ENCODE peak calls at places on chromosomes 7 and 10, in eight cellular contexts. Q is CD8-positive, alpha-beta T cell; U is HCT116; X is tibial artery; W is brain microvascular endothelial cell; O is cardiac muscle cell; C is uterus; I is right lobe of liver. H is an unnamed sample.

GRCh38 chr7:16813232-16813616 is 8.4 kb upstream of the AGR2 start:
- DNase-seq in Q (no peak), C (no peak), I (no peak), X (no peak), W (no peak), O (no peak), U (no peak), H (no peak)

GRCh38 chr10:95567903-95568630 is 6.9 kb upstream of the SORBS1 start:
- DNase-seq in X (no peak), Q (no peak), C (no peak), W (no peak), U (no peak), O (no peak), I (no peak), H (no peak)

GRCh38 chr7:97971120-97971989 is 18.6 kb downstream of the OCM2 start:
- DNase-seq in X (no peak), W (peak; percentile 18), Q (peak; percentile 3), C (no peak), I (no peak), O (peak; percentile 25), U (no peak), H (no peak)

GRCh38 chr10:120586471-120586872 is 129.4 kb downstream of the PLPP4 start:
- DNase-seq in U (no peak), O (no peak), X (no peak), W (peak; percentile 4), C (no peak), I (no peak), Q (no peak), H (no peak)

GRCh38 chr7:158957507-158957900 is 101.1 kb downstream of the DYNC2I1 start:
- DNase-seq in O (no peak), W (no peak), C (no peak), X (no peak), U (no peak), Q (no peak), I (no peak), H (no peak)

GRCh38 chr7:96989859-96990317 is 15.5 kb upstream of the DLX6 start:
- DNase-seq in I (no peak), C (no peak), Q (no peak), X (no peak), U (no peak), O (no peak), W (no peak), H (no peak)

GRCh38 chr10:129361676-129362376 is 105.2 kb upstream of the MGMT start:
- DNase-seq in I (no peak), W (no peak), X (no peak), C (no peak), O (no peak), Q (no peak), U (no peak), H (no peak)

GRCh38 chr10:3571310-3571825 is 213.6 kb downstream of the KLF6 start:
- DNase-seq in U (no peak), X (no peak), O (no peak), I (no peak), Q (no peak), C (no peak), W (no peak), H (no peak)

GRCh38 chr7:136523581-136523980 is 344.9 kb upstream of the CHRM2 start:
- DNase-seq in X (no peak), C (no peak), O (no peak), Q (no peak), U (no peak), I (no peak), W (no peak), H (no peak)

GRCh38 chr10:21161647-21162046 is 264.5 kb upstream of the NEBL start:
- DNase-seq in Q (no peak), W (no peak), I (no peak), O (no peak), X (no peak), U (no peak), C (no peak), H (no peak)

GRCh38 chr7:119802147-119802546 is 470.8 kb upstream of the KCND2 start:
- DNase-seq in U (no peak), I (no peak), Q (no peak), X (no peak), O (no peak), C (no peak), W (no peak), H (no peak)

GRCh38 chr10:48523212-48523819 is 81.6 kb downstream of the ARHGAP22 start:
- DNase-seq in Q (no peak), X (no peak), O (peak; percentile 96), I (peak; percentile 46), W (peak; percentile 81), U (peak; percentile 19), C (peak; percentile 73), H (peak; percentile 76)

GRCh38 chr10:122336332-122336731 is 38.2 kb upstream of the PLEKHA1 start:
- DNase-seq in Q (no peak), W (no peak), X (no peak), U (no peak), O (no peak), C (no peak), I (no peak), H (no peak)

GRCh38 chr7:27435461-27435860 is 192.9 kb downstream of the EVX1 start:
- DNase-seq in O (peak; percentile 6), X (no peak), I (no peak), W (peak; percentile 57), U (no peak), Q (no peak), C (no peak), H (no peak)

GRCh38 chr7:46784746-46785145 is 797.2 kb downstream of the TNS3 start:
- DNase-seq in C (no peak), O (peak; percentile 17), X (no peak), U (peak; percentile 56), W (peak; percentile 57), I (no peak), Q (no peak), H (peak; percentile 49)

GRCh38 chr7:122688385-122688998 is 10.4 kb downstream of the RNF133 start:
- DNase-seq in U (no peak), X (no peak), W (no peak), I (no peak), Q (no peak), C (no peak), O (no peak), H (no peak)

GRCh38 chr10:102714621-102715455 is at the start of gene SFXN2:
- DNase-seq in U (no peak), Q (peak; percentile 22), O (no peak), X (peak; percentile 41), I (peak; percentile 79), C (no peak), W (no peak), H (no peak)

GRCh38 chr7:28075674-28076358 is 104.8 kb downstream of the JAZF1 start:
- DNase-seq in I (no peak), W (no peak), U (no peak), O (no peak), Q (no peak), C (no peak), X (no peak), H (no peak)

GRCh38 chr10:124105594-124105993 is 12.2 kb upstream of the CHST15 start:
- DNase-seq in O (no peak), I (no peak), W (no peak), U (no peak), X (no peak), C (no peak), Q (no peak), H (no peak)
- H3K4me3 ChIP-seq in O (no peak overlapping the region), I (no peak overlapping the region), W (no peak overlapping the region), U (no peak overlapping the region), X (no peak overlapping the region), C (no peak overlapping the region), Q (no peak overlapping the region), H (no peak overlapping the region)

GRCh38 chr7:19268737-19269136 is 123.5 kb upstream of the FERD3L start:
- DNase-seq in O (peak; percentile 32), U (no peak), W (no peak), C (no peak), Q (no peak), I (no peak), X (no peak), H (peak; percentile 10)

DNA sequence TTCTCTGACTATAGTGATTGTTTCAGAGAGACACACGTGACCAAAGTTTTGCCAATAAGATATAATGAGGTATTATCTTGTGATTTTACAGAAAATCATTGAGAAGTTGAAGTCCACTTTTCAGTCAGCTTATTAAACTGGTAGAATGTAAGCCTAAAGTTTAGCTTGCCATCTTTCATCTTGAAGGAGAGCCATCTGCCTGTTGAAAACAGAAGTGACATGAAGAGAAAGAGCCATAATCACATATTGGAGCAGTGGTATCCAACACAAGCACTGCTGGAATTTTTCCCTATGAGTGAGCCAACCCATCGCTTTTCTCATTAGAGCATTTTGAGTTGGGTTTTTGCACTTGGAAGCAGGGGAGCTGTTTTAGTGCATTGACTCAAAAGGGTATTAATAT is 117.6 kb upstream of the FERD3L start:
- DNase-seq in Q (no peak), I (no peak), U (no peak), C (no peak), X (no peak), W (no peak), O (no peak), H (no peak)
- TF ChIP-seq CTCF in Q (no peak), I (no peak), U (no peak), C (no peak), X (no peak), W (peak; percentile 16), O (no peak), H (no peak)

DNA sequence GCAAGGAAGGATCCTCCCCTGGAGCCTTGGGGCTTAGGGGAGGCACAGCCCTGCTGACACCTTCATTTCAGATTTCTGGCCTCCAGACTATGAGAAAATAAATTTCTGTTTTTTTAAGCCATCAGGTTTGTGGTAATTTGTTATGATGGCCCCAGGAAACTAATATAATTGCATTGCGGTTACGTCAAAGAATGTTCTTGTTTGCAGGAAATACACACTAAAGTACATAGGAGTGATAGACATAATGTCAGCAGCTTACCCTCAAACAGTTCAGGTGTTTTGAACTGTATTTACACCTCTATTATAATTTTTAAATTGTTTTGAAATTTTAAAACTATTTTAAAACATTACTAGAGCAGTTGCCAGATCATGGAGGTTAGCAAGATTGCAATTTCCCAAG is 12.6 kb upstream of the FHIP2A start:
- DNase-seq in I (no peak), C (no peak), Q (no peak), X (no peak), U (no peak), O (no peak), W (no peak), H (no peak)
- H3K4me3 ChIP-seq in I (no peak overlapping the region), C (no peak overlapping the region), Q (no peak overlapping the region), X (no peak overlapping the region), U (no peak overlapping the region), O (no peak overlapping the region), W (no peak overlapping the region), H (no peak overlapping the region)

GRCh38 chr10:34666008-34666700 is 148.9 kb downstream of the PARD3 start:
- DNase-seq in X (peak; percentile 46), W (peak; percentile 82), Q (no peak), U (peak; percentile 77), C (peak; percentile 41), I (no peak), O (peak; percentile 96), H (peak; percentile 86)
- TF ChIP-seq CTCF in X (peak; percentile 71), W (peak; percentile 71), Q (no peak), U (peak; percentile 71), C (peak; percentile 81), I (peak; percentile 35), O (peak; percentile 68), H (peak; percentile 67)

DNA sequence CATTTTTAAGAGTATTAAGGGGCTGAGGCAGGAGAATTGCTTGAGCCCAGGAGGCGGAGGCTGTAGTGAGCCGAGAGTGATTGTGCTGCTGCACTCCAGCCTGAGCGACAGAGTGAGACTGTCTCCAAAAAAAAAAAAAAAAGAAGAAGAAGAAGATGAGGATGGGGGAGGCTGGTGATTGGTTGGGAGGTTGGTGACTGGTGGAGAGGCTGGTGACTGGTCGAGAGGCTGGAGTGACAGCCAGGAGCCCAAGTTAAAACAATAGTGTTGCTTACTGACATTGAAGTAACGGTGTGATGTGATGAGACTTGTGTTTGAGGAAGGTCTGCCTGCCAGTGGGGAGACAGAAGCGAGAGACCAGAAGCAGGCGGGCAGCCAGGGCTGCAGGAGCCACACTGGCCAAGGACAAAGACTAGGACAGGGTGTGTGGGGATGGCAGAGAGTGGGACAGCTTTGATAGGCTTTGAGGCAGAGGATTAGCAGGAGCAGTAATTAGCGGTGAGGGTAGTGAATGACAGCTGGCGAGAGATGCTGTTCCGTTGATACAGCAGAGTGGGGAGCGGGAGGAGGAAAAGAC is 4.9 kb downstream of the SRRT start:
- DNase-seq in U (no peak), Q (no peak), O (no peak), W (no peak), X (no peak), I (no peak), C (no peak), H (no peak)
- H3K4me3 ChIP-seq in U (no peak overlapping the region), Q (no peak overlapping the region), O (no peak overlapping the region), W (no peak overlapping the region), X (no peak overlapping the region), I (no peak overlapping the region), C (no peak overlapping the region), H (no peak overlapping the region)